ENCODE peak calls at places on chromosome 12, in seven cellular contexts. One of them, this sample, is unnamed.

GRCh38 chr12:73274972-73275371 is 1002.8 kb downstream of the TRHDE start:
- DNase-seq in pancreas: no peak
- DNase-seq in AG04450: no peak
- DNase-seq in GM12878: no peak
- DNase-seq in adrenal gland: no peak
- DNase-seq in dorsolateral prefrontal cortex: no peak
- DNase-seq in right atrium auricular region: no peak
- DNase-seq in this sample: no peak

GRCh38 chr12:30965613-30965985 is 39.1 kb downstream of the TSPAN11 start:
- DNase-seq in right atrium auricular region: no peak
- DNase-seq in AG04450: no peak
- DNase-seq in GM12878: no peak
- DNase-seq in adrenal gland: no peak
- DNase-seq in dorsolateral prefrontal cortex: no peak
- DNase-seq in pancreas: no peak
- DNase-seq in this sample: no peak

GRCh38 chr12:54360717-54361456 is 3.4 kb downstream of the GPR84 start:
- DNase-seq in dorsolateral prefrontal cortex: peak
- DNase-seq in pancreas: peak
- DNase-seq in GM12878: no peak
- DNase-seq in right atrium auricular region: no peak
- DNase-seq in adrenal gland: peak
- DNase-seq in AG04450: no peak
- DNase-seq in this sample: no peak

GRCh38 chr12:81596558-81596957 is 162.6 kb downstream of the PPFIA2 start:
- DNase-seq in AG04450: no peak
- DNase-seq in pancreas: no peak
- DNase-seq in GM12878: no peak
- DNase-seq in right atrium auricular region: no peak
- DNase-seq in dorsolateral prefrontal cortex: no peak
- DNase-seq in adrenal gland: no peak
- DNase-seq in this sample: no peak

GRCh38 chr12:22037952-22038351 is 8.1 kb upstream of the CMAS start:
- DNase-seq in dorsolateral prefrontal cortex: no peak
- DNase-seq in pancreas: no peak
- DNase-seq in AG04450: no peak
- DNase-seq in GM12878: no peak
- DNase-seq in adrenal gland: no peak
- DNase-seq in right atrium auricular region: no peak
- DNase-seq in this sample: no peak

GRCh38 chr12:65533177-65533883 is 254.8 kb downstream of the MSRB3 start:
- DNase-seq in AG04450: no peak
- DNase-seq in adrenal gland: no peak
- DNase-seq in pancreas: no peak
- DNase-seq in right atrium auricular region: no peak
- DNase-seq in GM12878: no peak
- DNase-seq in dorsolateral prefrontal cortex: no peak
- DNase-seq in this sample: no peak

GRCh38 chr12:32034045-32034444 is 72.6 kb upstream of the BICD1 start:
- DNase-seq in pancreas: no peak
- DNase-seq in adrenal gland: no peak
- DNase-seq in GM12878: no peak
- DNase-seq in AG04450: no peak
- DNase-seq in right atrium auricular region: no peak
- DNase-seq in dorsolateral prefrontal cortex: no peak
- DNase-seq in this sample: no peak

GRCh38 chr12:3661028-3661427 is 91.9 kb downstream of the CRACR2A start:
- DNase-seq in AG04450: no peak
- DNase-seq in adrenal gland: no peak
- DNase-seq in dorsolateral prefrontal cortex: no peak
- DNase-seq in right atrium auricular region: no peak
- DNase-seq in pancreas: peak
- DNase-seq in GM12878: no peak
- DNase-seq in this sample: no peak

GRCh38 chr12:93530358-93530757 is 42.1 kb upstream of the SOCS2 start:
- DNase-seq in pancreas: no peak
- DNase-seq in right atrium auricular region: no peak
- DNase-seq in GM12878: no peak
- DNase-seq in adrenal gland: no peak
- DNase-seq in AG04450: no peak
- DNase-seq in dorsolateral prefrontal cortex: no peak
- DNase-seq in this sample: no peak

GRCh38 chr12:118960161-118960560 is 21.2 kb upstream of the SRRM4 start:
- DNase-seq in GM12878: no peak
- DNase-seq in adrenal gland: no peak
- DNase-seq in pancreas: no peak
- DNase-seq in AG04450: no peak
- DNase-seq in dorsolateral prefrontal cortex: no peak
- DNase-seq in right atrium auricular region: no peak
- DNase-seq in this sample: no peak

GRCh38 chr12:107917912-107918800 is 143.7 kb downstream of the ASCL4 start:
- DNase-seq in dorsolateral prefrontal cortex: no peak
- DNase-seq in GM12878: no peak
- DNase-seq in adrenal gland: no peak
- DNase-seq in AG04450: no peak
- DNase-seq in pancreas: peak
- DNase-seq in right atrium auricular region: no peak
- DNase-seq in this sample: no peak

GRCh38 chr12:47838286-47838931 is 18.7 kb upstream of the HDAC7 start:
- DNase-seq in right atrium auricular region: no peak
- DNase-seq in pancreas: no peak
- DNase-seq in GM12878: no peak
- DNase-seq in dorsolateral prefrontal cortex: peak
- DNase-seq in adrenal gland: peak
- DNase-seq in AG04450: no peak
- DNase-seq in this sample: peak

GRCh38 chr12:19082365-19082911 is 47.1 kb upstream of the PLEKHA5 start:
- DNase-seq in dorsolateral prefrontal cortex: no peak
- DNase-seq in pancreas: no peak
- DNase-seq in GM12878: no peak
- DNase-seq in AG04450: no peak
- DNase-seq in adrenal gland: no peak
- DNase-seq in right atrium auricular region: no peak
- DNase-seq in this sample: no peak

GRCh38 chr12:89070603-89071002 is 281.7 kb downstream of the DUSP6 start:
- DNase-seq in dorsolateral prefrontal cortex: no peak
- DNase-seq in AG04450: no peak
- DNase-seq in right atrium auricular region: no peak
- DNase-seq in GM12878: no peak
- DNase-seq in pancreas: no peak
- DNase-seq in adrenal gland: no peak
- DNase-seq in this sample: no peak

GRCh38 chr12:57401165-57401564 is 29.7 kb downstream of the R3HDM2 start:
- DNase-seq in pancreas: no peak
- DNase-seq in dorsolateral prefrontal cortex: no peak
- DNase-seq in AG04450: no peak
- DNase-seq in GM12878: no peak
- DNase-seq in adrenal gland: no peak
- DNase-seq in right atrium auricular region: no peak
- DNase-seq in this sample: no peak

GRCh38 chr12:87985069-87985675 is 44.0 kb downstream of the C12orf50 start:
- DNase-seq in GM12878: no peak
- DNase-seq in right atrium auricular region: no peak
- DNase-seq in dorsolateral prefrontal cortex: no peak
- DNase-seq in AG04450: no peak
- DNase-seq in adrenal gland: no peak
- DNase-seq in pancreas: no peak
- DNase-seq in this sample: no peak

GRCh38 chr12:32828120-32828519 is 68.5 kb downstream of the PKP2 start:
- DNase-seq in AG04450: no peak
- DNase-seq in right atrium auricular region: no peak
- DNase-seq in GM12878: no peak
- DNase-seq in dorsolateral prefrontal cortex: no peak
- DNase-seq in adrenal gland: no peak
- DNase-seq in pancreas: no peak
- DNase-seq in this sample: no peak

GRCh38 chr12:121190523-121191031 is 19.4 kb upstream of the P2RX4 start:
- DNase-seq in pancreas: no peak
- DNase-seq in GM12878: no peak
- DNase-seq in dorsolateral prefrontal cortex: no peak
- DNase-seq in adrenal gland: no peak
- DNase-seq in AG04450: peak
- DNase-seq in right atrium auricular region: no peak
- DNase-seq in this sample: no peak

GRCh38 chr12:117114784-117115183 is 15.6 kb upstream of the TESC start:
- DNase-seq in adrenal gland: no peak
- DNase-seq in AG04450: no peak
- DNase-seq in dorsolateral prefrontal cortex: no peak
- DNase-seq in right atrium auricular region: no peak
- DNase-seq in pancreas: peak
- DNase-seq in GM12878: no peak
- DNase-seq in this sample: no peak

GRCh38 chr12:23893611-23894010 is 55.9 kb downstream of the SOX5 start:
- DNase-seq in right atrium auricular region: no peak
- DNase-seq in GM12878: no peak
- DNase-seq in adrenal gland: no peak
- DNase-seq in AG04450: no peak
- DNase-seq in dorsolateral prefrontal cortex: no peak
- DNase-seq in pancreas: no peak
- DNase-seq in this sample: no peak

GRCh38 chr12:39671898-39672875 is 52.6 kb upstream of the ABCD2 start:
- DNase-seq in right atrium auricular region: no peak
- DNase-seq in AG04450: no peak
- DNase-seq in adrenal gland: no peak
- DNase-seq in dorsolateral prefrontal cortex: no peak
- DNase-seq in pancreas: no peak
- DNase-seq in GM12878: no peak
- DNase-seq in this sample: no peak

DNA sequence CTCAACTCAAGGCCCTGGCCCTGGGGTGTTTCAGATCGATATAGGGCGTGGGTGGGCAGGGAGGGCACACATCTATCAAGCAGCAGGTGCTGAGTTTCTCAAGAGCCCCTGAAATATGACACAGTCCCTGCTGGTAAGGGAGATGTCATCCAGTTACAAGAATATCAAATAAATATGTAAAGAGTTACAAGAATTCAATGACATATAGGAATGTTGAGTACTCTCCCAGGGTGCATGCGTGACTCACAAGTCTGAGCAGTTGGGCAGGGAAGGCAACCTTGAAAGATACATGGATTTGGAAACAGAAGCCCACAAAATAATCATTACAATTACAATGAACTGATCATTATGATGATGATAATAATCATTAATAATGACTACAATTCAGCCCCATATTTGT is 35.2 kb downstream of the MVK start:
- DNase-seq in pancreas: no peak
- DNase-seq in adrenal gland: no peak
- DNase-seq in GM12878: no peak
- DNase-seq in dorsolateral prefrontal cortex: no peak
- DNase-seq in right atrium auricular region: no peak
- DNase-seq in AG04450: no peak
- DNase-seq in this sample: no peak
- H3K4me3 ChIP-seq in pancreas: no peak
- H3K4me3 ChIP-seq in adrenal gland: no peak
- H3K4me3 ChIP-seq in GM12878: no peak
- H3K4me3 ChIP-seq in dorsolateral prefrontal cortex: no peak
- H3K4me3 ChIP-seq in right atrium auricular region: no peak
- H3K4me3 ChIP-seq in AG04450: no peak
- H3K4me3 ChIP-seq in this sample: no peak

DNA sequence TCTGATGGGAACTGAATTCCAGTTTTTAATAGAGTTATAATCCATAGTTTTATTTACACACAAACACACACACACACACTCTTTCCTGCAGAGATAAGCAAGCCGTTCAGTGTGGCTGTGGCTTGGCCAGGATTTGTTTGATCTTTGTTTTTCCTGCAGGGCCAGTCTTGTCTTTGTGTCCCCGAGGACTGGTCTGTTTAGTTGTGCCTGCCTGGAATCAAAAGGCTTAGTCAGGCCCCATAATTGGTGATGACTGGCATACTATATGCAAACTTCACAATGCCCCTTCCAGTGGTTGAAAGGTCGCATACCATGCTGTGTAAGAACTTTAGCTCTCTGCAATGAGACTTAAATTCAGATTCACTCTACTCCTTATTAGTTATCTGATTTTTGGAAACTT is 26.0 kb downstream of the WBP11 start:
- DNase-seq in AG04450: no peak
- DNase-seq in GM12878: no peak
- DNase-seq in right atrium auricular region: no peak
- DNase-seq in dorsolateral prefrontal cortex: no peak
- DNase-seq in pancreas: peak
- DNase-seq in adrenal gland: no peak
- DNase-seq in this sample: no peak
- H3K27ac ChIP-seq in AG04450: no peak
- H3K27ac ChIP-seq in GM12878: no peak
- H3K27ac ChIP-seq in right atrium auricular region: no peak
- H3K27ac ChIP-seq in dorsolateral prefrontal cortex: peak
- H3K27ac ChIP-seq in pancreas: peak
- H3K27ac ChIP-seq in adrenal gland: no peak
- H3K27ac ChIP-seq in this sample: no peak

GRCh38 chr12:109477185-109477962 is at the start of the genes KCTD10 and UBE3B:
- DNase-seq in GM12878: peak
- DNase-seq in pancreas: peak
- DNase-seq in dorsolateral prefrontal cortex: peak
- DNase-seq in AG04450: peak
- DNase-seq in right atrium auricular region: peak
- DNase-seq in adrenal gland: peak
- DNase-seq in this sample: peak
- TF ChIP-seq CTCF in GM12878: no peak
- TF ChIP-seq CTCF in pancreas: no peak
- TF ChIP-seq CTCF in dorsolateral prefrontal cortex: peak
- TF ChIP-seq CTCF in AG04450: no peak
- TF ChIP-seq CTCF in right atrium auricular region: no peak
- TF ChIP-seq CTCF in adrenal gland: peak
- TF ChIP-seq CTCF in this sample: no peak

GRCh38 chr12:5050542-5050941 is 6.9 kb downstream of the KCNA5 start:
- DNase-seq in adrenal gland: no peak
- DNase-seq in right atrium auricular region: no peak
- DNase-seq in pancreas: no peak
- DNase-seq in AG04450: no peak
- DNase-seq in GM12878: no peak
- DNase-seq in dorsolateral prefrontal cortex: no peak
- DNase-seq in this sample: no peak

GRCh38 chr12:5047729-5048128 is 4.0 kb downstream of the KCNA5 start:
- DNase-seq in right atrium auricular region: no peak
- DNase-seq in dorsolateral prefrontal cortex: no peak
- DNase-seq in GM12878: no peak
- DNase-seq in adrenal gland: no peak
- DNase-seq in pancreas: no peak
- DNase-seq in AG04450: no peak
- DNase-seq in this sample: no peak

GRCh38 chr12:5051334-5051733 is 7.7 kb downstream of the KCNA5 start:
- DNase-seq in AG04450: no peak
- DNase-seq in GM12878: no peak
- DNase-seq in pancreas: no peak
- DNase-seq in dorsolateral prefrontal cortex: no peak
- DNase-seq in adrenal gland: no peak
- DNase-seq in right atrium auricular region: no peak
- DNase-seq in this sample: no peak

GRCh38 chr12:5051913-5052312 is 8.2 kb downstream of the KCNA5 start:
- DNase-seq in GM12878: peak
- DNase-seq in dorsolateral prefrontal cortex: no peak
- DNase-seq in AG04450: no peak
- DNase-seq in pancreas: no peak
- DNase-seq in adrenal gland: no peak
- DNase-seq in right atrium auricular region: no peak
- DNase-seq in this sample: no peak

DNA sequence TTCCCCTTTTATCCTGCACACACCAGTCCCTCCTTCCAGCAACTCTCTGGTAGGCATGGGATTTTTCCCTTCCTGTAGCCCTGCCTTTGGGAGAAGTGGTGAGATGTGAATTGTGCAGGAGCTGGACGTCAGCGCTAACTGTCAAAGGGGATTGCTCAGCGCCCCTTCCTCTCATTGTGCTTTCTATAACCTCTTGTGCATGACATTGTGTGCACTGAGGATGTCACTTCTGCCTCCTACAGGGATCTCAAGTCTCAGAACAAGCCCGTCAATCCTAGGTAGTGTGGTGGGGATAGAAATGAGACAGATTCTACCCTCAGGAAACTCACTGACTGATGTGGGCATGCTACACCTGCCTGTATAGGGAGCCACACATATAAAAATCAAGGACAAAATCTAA is 8.7 kb downstream of the KCNA5 start:
- DNase-seq in pancreas: no peak
- DNase-seq in right atrium auricular region: no peak
- DNase-seq in dorsolateral prefrontal cortex: no peak
- DNase-seq in GM12878: no peak
- DNase-seq in adrenal gland: no peak
- DNase-seq in AG04450: no peak
- DNase-seq in this sample: no peak
- H3K4me3 ChIP-seq in pancreas: no peak
- H3K4me3 ChIP-seq in right atrium auricular region: no peak
- H3K4me3 ChIP-seq in dorsolateral prefrontal cortex: no peak
- H3K4me3 ChIP-seq in GM12878: no peak
- H3K4me3 ChIP-seq in adrenal gland: no peak
- H3K4me3 ChIP-seq in AG04450: no peak
- H3K4me3 ChIP-seq in this sample: no peak